ENCODE peak calls at places on chromosomes 1 and 21, in six cellular contexts. H is NCI-H2081; J is T47D; D is nephron progenitor cell; V is stimulated activated CD4-positive, alpha-beta T cell treated with anti-CD3 and anti-CD28 coated beads, Interleukin-4, amount 100 ng/mL, for 1 hour; Q is EL. Z is an unnamed sample.

GRCh38 chr1:95903060-95903459 is 669.0 kb downstream of the RWDD3 start:
- DNase-seq in J (no peak), H (peak; percentile 20), D (no peak), V (no peak), Q (no peak), Z (no peak)

GRCh38 chr1:161864577-161864976 is 98.5 kb downstream of the ATF6 start:
- DNase-seq in D (no peak), J (no peak), V (no peak), Q (peak; percentile 13), H (no peak), Z (no peak)

GRCh38 chr1:225070972-225071371 is 141.5 kb downstream of the DNAH14 start:
- DNase-seq in D (no peak), H (no peak), J (no peak), V (no peak), Q (no peak), Z (no peak)

GRCh38 chr1:31231802-31232201 is 7.9 kb downstream of the NKAIN1 start:
- DNase-seq in V (no peak), H (no peak), J (no peak), D (no peak), Q (no peak), Z (no peak)

GRCh38 chr21:39051561-39051949 is 131.7 kb downstream of the PSMG1 start:
- DNase-seq in H (no peak), D (no peak), J (no peak), Q (peak; percentile 89), V (no peak), Z (no peak)

GRCh38 chr1:61399192-61399591 is 316.8 kb downstream of the NFIA start:
- DNase-seq in D (no peak), H (no peak), Q (no peak), V (no peak), J (no peak), Z (no peak)

GRCh38 chr21:43339668-43340067 is 87.3 kb downstream of the SIK1 start:
- DNase-seq in H (no peak), Q (no peak), D (no peak), J (no peak), V (no peak), Z (no peak)

GRCh38 chr1:228280961-228281591 is 73.2 kb downstream of the OBSCN start:
- DNase-seq in H (no peak), J (no peak), V (no peak), Q (no peak), D (no peak), Z (no peak)

GRCh38 chr1:52402860-52403240 is 1.4 kb downstream of the ORC1 start:
- DNase-seq in V (no peak), Q (no peak), H (no peak), D (no peak), J (no peak), Z (no peak)

GRCh38 chr1:212410231-212410825 is 4.4 kb downstream of the PACC1 start:
- DNase-seq in V (no peak), Q (no peak), D (no peak), H (no peak), J (no peak), Z (no peak)

GRCh38 chr1:98323906-98324358 is 337.6 kb upstream of the SNX7 start:
- DNase-seq in Q (peak; percentile 99), H (no peak), J (no peak), D (no peak), V (no peak), Z (no peak)

GRCh38 chr1:168279253-168279652 is 1.4 kb upstream of the TBX19 start:
- DNase-seq in D (no peak), Q (no peak), H (no peak), J (no peak), V (no peak), Z (no peak)

GRCh38 chr1:3067301-3067670 is 1.7 kb upstream of the PRDM16 start:
- DNase-seq in H (no peak), V (no peak), Q (no peak), D (no peak), J (no peak), Z (no peak)

GRCh38 chr21:38937844-38938243 is 132.1 kb downstream of the ETS2 start:
- DNase-seq in V (no peak), D (no peak), J (no peak), Q (no peak), H (no peak), Z (no peak)

GRCh38 chr1:93907718-93908117 is 1.5 kb downstream of the GCLM start:
- DNase-seq in Q (peak; percentile 71), V (no peak), H (no peak), D (no peak), J (no peak), Z (peak; percentile 8)

GRCh38 chr1:244347942-244348341 is 103.8 kb downstream of the ADSS2 start:
- DNase-seq in H (peak; percentile 72), J (no peak), Q (peak; percentile 40), V (no peak), D (no peak), Z (no peak)

GRCh38 chr1:61253059-61253735 is 170.8 kb downstream of the NFIA start:
- DNase-seq in J (peak; percentile 21), V (no peak), D (no peak), H (peak; percentile 39), Q (peak; percentile 15), Z (no peak)

GRCh38 chr1:220789532-220790147 is 2.9 kb downstream of the MTARC1 start:
- DNase-seq in V (no peak), J (no peak), D (no peak), H (no peak), Q (no peak), Z (no peak)

GRCh38 chr1:72178266-72178665 is 104.1 kb downstream of the NEGR1 start:
- DNase-seq in V (no peak), Q (no peak), D (no peak), H (no peak), J (no peak), Z (no peak)

GRCh38 chr1:5370321-5370720 is 621.9 kb downstream of the NPHP4 start:
- DNase-seq in Q (no peak), J (no peak), H (no peak), V (no peak), D (no peak), Z (no peak)

GRCh38 chr1:151377150-151377884 is 4.8 kb upstream of the SELENBP1 start:
- DNase-seq in Q (no peak), D (no peak), J (no peak), H (no peak), V (no peak), Z (no peak)

GRCh38 chr1:40692429-40692905 is 963 bp downstream of the NFYC start:
- DNase-seq in J (no peak), H (peak; percentile 58), Q (no peak), V (no peak), D (no peak), Z (no peak)

Z was measured in SK-N-DZ.